ENCODE peak calls at places on chromosomes 6 and 20, in seven cellular contexts. O, F, M, X, L, K and J are unnamed samples.

GRCh38 chr20:41376349-41376748 is 9.7 kb upstream of the EMILIN3 start:
- DNase-seq in L (no peak), K (no peak), X (no peak), F (no peak), O (no peak), M (no peak), J (no peak)

GRCh38 chr20:2118783-2119182 is 17.2 kb downstream of the STK35 start:
- DNase-seq in X (no peak), L (no peak), O (no peak), F (no peak), K (no peak), M (no peak), J (no peak)

GRCh38 chr6:47357827-47358226 is 48.1 kb upstream of the TNFRSF21 start:
- DNase-seq in X (no peak), M (no peak), O (no peak), L (no peak), F (no peak), K (no peak), J (no peak)

GRCh38 chr20:59810376-59811187 is 122.9 kb downstream of the SYCP2 start:
- DNase-seq in O (no peak), M (no peak), F (no peak), L (no peak), X (no peak), K (no peak), J (peak; percentile 37)

GRCh38 chr6:34864007-34864406 is 23.8 kb downstream of the TAF11 start:
- DNase-seq in L (no peak), F (no peak), M (no peak), O (no peak), K (no peak), X (no peak), J (no peak)

GRCh38 chr6:15661815-15662245 is 998 bp downstream of the DTNBP1 start:
- DNase-seq in M (no peak), X (no peak), F (no peak), O (no peak), K (no peak), L (no peak), J (no peak)

GRCh38 chr6:68400396-68400795 is 234.7 kb upstream of the ADGRB3 start:
- DNase-seq in X (no peak), M (no peak), L (no peak), O (no peak), K (no peak), F (no peak), J (peak; percentile 63)

GRCh38 chr6:45609141-45609638 is 231.5 kb upstream of the SUPT3H start:
- DNase-seq in L (no peak), K (no peak), O (no peak), M (peak; percentile 72), X (no peak), F (peak; percentile 49), J (no peak)

GRCh38 chr6:34086558-34086957 is 59.3 kb downstream of the GRM4 start:
- DNase-seq in X (no peak), L (no peak), F (no peak), M (no peak), O (no peak), K (no peak), J (no peak)

DNA sequence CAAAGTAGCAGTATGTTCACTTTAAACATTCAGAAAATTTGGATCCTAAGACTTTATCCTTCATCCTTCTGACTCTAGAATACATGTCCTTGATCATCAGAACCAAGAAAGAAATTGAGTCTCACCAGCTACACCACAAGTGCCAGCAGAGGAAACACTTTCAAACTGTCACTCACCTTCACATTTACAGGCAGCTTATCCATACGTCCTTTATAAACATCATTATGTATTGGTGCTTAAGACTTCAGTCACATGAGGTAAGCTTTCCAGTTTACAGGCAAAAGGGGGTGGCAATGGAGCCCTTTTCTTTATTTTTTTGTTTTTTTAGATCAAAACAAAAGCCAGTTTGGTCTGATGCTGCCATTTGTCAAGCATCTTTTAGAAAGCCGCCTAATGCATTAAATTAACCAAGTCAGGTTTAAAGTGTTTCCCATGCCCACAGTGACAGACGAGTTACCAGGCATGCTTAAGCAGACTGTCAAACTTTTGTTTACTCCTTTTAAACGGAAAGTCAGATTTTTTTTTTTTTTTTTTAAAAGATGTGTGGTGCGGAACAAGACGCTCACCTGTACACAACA is 984 bp upstream of the BRPF3 start:
- DNase-seq in O (no peak), X (no peak), M (no peak), F (no peak), K (no peak), L (peak; percentile 2), J (no peak)
- H3K27ac ChIP-seq in O (peak overlapping the region; percentile 74), X (peak overlapping the region; percentile 93), M (no peak overlapping the region), F (peak overlapping the region; percentile 94), K (peak overlapping the region; percentile 95), L (peak overlapping the region; percentile 100), J (no peak overlapping the region)

DNA sequence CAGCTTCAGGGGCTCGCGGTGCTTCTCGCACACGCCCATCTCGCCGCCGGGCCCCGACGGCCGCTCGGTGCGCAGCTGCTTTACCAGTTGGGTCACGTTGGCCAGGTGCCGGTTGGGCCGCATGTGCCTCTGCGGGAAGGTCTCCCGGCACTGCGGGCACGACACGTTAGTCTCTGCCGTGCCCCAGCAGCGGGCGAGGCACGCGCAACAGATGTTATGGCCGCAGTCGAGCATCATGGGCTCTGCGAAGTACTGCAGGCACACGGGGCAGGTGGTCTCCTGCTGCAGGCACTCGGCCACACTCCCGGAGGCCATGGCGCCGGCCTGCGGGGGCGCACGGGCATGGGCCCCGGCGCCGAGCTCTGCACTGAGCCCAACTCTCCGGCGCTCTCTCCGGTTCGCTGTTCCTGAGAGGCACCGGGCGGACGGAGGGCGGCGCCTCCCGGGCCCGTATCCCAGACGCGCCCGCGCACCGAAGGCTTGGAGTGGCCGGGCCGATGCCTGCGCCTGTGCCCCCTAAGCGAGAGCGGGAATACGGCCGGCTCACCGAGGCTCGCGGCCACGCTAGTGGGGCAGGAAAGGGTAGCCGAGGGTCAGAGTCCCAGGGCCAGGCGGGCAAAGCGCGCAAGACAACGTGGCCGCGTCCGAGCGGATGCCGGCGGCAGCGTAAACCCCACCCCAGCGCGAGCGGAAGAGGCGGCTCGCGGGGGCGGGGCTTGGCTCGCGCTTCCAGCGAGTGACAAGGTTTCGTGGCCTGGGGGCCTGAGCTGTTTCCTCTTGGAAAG is at the start of gene TRIM27:
- DNase-seq in L (peak; percentile 96), F (peak; percentile 94), K (peak; percentile 88), M (peak; percentile 37), O (peak; percentile 74), X (peak; percentile 93), J (peak; percentile 95)
- H3K27ac ChIP-seq in L (peak within 1 kb of the TSS; percentile 86), F (peak within 1 kb of the TSS; percentile 98), K (peak within 1 kb of the TSS; percentile 95), M (peak within 1 kb of the TSS; percentile 80), O (peak within 1 kb of the TSS; percentile 73), X (peak within 1 kb of the TSS; percentile 98), J (peak within 1 kb of the TSS; percentile 85)

DNA sequence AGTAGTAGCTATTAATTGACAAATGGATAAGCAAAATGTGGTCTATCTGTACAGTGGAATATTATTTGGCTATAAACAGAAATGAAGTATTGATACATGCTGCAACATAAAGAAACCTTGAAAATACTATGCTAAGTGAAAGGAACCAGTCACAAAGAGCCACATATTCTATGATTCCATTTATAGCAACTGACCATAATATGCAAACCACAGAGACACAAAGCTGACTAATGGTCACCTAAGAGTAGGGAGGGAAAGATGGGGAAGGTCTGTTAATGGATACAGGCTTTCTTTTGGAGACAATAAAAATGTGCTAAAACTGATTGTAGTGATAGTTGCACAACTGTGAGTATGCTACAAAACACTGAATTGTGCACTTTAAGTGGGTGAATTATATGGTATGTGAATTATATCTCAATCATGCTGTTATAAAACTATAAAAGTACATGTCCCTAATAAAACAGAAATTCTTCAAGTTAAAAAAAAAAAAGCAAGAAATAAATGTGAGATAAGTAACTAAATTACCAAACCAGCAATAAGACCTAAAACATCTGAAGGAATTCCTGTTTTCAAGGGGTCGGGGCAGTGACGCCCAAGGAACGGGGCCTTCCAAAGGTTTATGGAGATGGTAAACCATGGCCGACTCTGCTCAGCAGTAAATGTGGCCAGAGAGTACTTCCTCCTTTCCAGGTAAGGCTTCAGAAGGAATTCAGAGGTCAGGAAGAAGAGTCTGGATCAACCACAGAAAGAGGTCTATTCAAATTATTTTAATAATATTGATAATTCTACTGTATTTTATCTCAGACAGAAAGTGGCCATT is 75.4 kb downstream of the ARHGAP18 start:
- DNase-seq in F (no peak), K (no peak), L (no peak), M (no peak), X (no peak), O (no peak), J (no peak)
- H3K27ac ChIP-seq in F (no peak overlapping the region), K (no peak overlapping the region), L (no peak overlapping the region), M (no peak overlapping the region), X (peak overlapping the region; percentile 54), O (no peak overlapping the region), J (no peak overlapping the region)

DNA sequence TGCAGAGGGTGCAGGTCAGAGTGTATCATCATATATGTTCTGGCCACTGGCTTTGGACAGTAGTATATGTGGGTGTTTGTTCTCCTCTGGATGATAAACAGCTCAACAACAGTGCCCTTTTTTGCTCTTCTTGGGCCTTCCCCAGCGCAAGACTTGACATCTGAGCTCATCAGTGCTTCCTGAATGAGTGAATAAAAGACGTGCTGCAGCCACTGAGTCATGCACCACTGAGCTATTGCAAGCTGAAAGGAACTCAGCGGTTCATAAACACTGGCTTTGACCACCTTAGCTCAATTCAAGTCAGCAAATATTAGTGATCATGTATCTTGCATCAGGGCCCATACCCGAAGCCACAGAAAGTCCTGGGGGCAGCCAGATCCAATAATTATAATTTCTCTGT is 105.3 kb upstream of the KCNG1 start:
- DNase-seq in O (no peak), X (no peak), M (peak; percentile 77), K (no peak), L (no peak), F (no peak), J (no peak)
- H3K27ac ChIP-seq in O (no peak overlapping the region), X (no peak overlapping the region), M (peak overlapping the region; percentile 70), K (no peak overlapping the region), L (no peak overlapping the region), F (no peak overlapping the region), J (no peak overlapping the region)

GRCh38 chr6:2633763-2634150 is 117.0 kb downstream of the MYLK4 start:
- DNase-seq in F (no peak), O (no peak), M (no peak), L (no peak), X (no peak), K (no peak), J (peak; percentile 55)

GRCh38 chr6:2630891-2631458 is 119.7 kb downstream of the MYLK4 start:
- DNase-seq in X (no peak), L (no peak), O (no peak), F (no peak), M (peak; percentile 90), K (no peak), J (no peak)

GRCh38 chr6:2632943-2633584 is 117.7 kb downstream of the MYLK4 start:
- DNase-seq in K (no peak), M (no peak), O (no peak), L (no peak), F (no peak), X (no peak), J (no peak)

GRCh38 chr6:2632368-2632767 is 118.4 kb downstream of the MYLK4 start:
- DNase-seq in M (no peak), L (no peak), F (no peak), O (no peak), K (no peak), X (no peak), J (no peak)

GRCh38 chr6:2630362-2630761 is 120.4 kb downstream of the MYLK4 start:
- DNase-seq in K (no peak), L (no peak), F (no peak), X (no peak), O (no peak), M (peak; percentile 93), J (no peak)
- H3K27ac ChIP-seq in K (peak overlapping the region; percentile 26), L (no peak overlapping the region), F (no peak overlapping the region), X (peak overlapping the region; percentile 75), O (no peak overlapping the region), M (peak overlapping the region; percentile 62), J (no peak overlapping the region)